ENCODE peak calls at places on chromosomes 16 and 17, in four cellular contexts. B, R, I and E are unnamed samples.
A peak's percentile ranks its signal among the peaks of the same experiment; 100 is the strongest.

GRCh38 chr16:18788828-18789514 is 1.2 kb downstream of the RPS15A start:
- DNase-seq in B (no peak), I (no peak), R (no peak), E (no peak)

GRCh38 chr17:37466471-37466870 is 23.2 kb upstream of the DUSP14 start:
- DNase-seq in R (no peak), B (no peak), I (no peak), E (no peak)

GRCh38 chr16:3490911-3491629 is 4.2 kb downstream of the C16orf90 start:
- DNase-seq in I (no peak), B (no peak), R (peak; percentile 62), E (no peak)

GRCh38 chr16:66851166-66851964 is 7.2 kb downstream of the CA7 start:
- DNase-seq in I (no peak), B (no peak), R (no peak), E (no peak)

GRCh38 chr17:30519707-30520106 is 42.5 kb downstream of the GOSR1 start:
- DNase-seq in R (no peak), B (peak; percentile 92), I (no peak), E (no peak)

GRCh38 chr17:63647065-63647725 is 25.0 kb downstream of the MAP3K3 start:
- DNase-seq in I (no peak), R (no peak), B (peak; percentile 90), E (no peak)

GRCh38 chr16:81204794-81205680 is 33.5 kb upstream of the BCO1 start:
- DNase-seq in B (peak; percentile 66), R (peak; percentile 13), I (peak; percentile 25), E (peak; percentile 51)

GRCh38 chr17:802481-802880 is 20.3 kb downstream of the MRM3 start:
- DNase-seq in I (no peak), R (no peak), B (no peak), E (no peak)

GRCh38 chr16:24508614-24509013 is 30.8 kb upstream of the RBBP6 start:
- DNase-seq in I (no peak), R (no peak), B (peak; percentile 94), E (no peak)

GRCh38 chr16:68995011-68995504 is 110.4 kb upstream of the HAS3 start:
- DNase-seq in B (peak; percentile 52), R (peak; percentile 35), I (no peak), E (no peak)